ENCODE peak calls at places on chromosomes 6 and 20, in four cellular contexts. L, K, O and V are unnamed samples.

GRCh38 chr20:47020231-47020630 is 125.6 kb downstream of the EYA2 start:
- DNase-seq in L (no peak), K (no peak), O (peak), V (no peak)

GRCh38 chr6:139940741-139941712 is 566.6 kb upstream of the CITED2 start:
- DNase-seq in L (no peak), K (peak), O (peak), V (no peak)

GRCh38 chr6:14252271-14252850 is 134.8 kb downstream of the CD83 start:
- DNase-seq in L (no peak), K (no peak), O (no peak), V (no peak)

GRCh38 chr6:125363360-125364121 is 61.8 kb upstream of the HDDC2 start:
- DNase-seq in L (no peak), K (peak), O (peak), V (peak)

GRCh38 chr6:7262037-7262461 is 51.0 kb downstream of the SSR1 start:
- DNase-seq in L (no peak), K (no peak), O (no peak), V (no peak)

GRCh38 chr6:156658186-156658585 is 119.0 kb upstream of the ARID1B start:
- DNase-seq in L (peak), K (peak), O (peak), V (peak)

GRCh38 chr6:32110632-32111031 is 1.5 kb upstream of the TNXB start:
- DNase-seq in L (no peak), K (no peak), O (no peak), V (no peak)

GRCh38 chr20:10639051-10639761 is 34.6 kb downstream of the JAG1 start:
- DNase-seq in L (no peak), K (no peak), O (peak), V (no peak)

GRCh38 chr6:106608080-106608668 is 21.1 kb downstream of the RTN4IP1 start:
- DNase-seq in L (peak), K (peak), O (peak), V (peak)

GRCh38 chr6:73030257-73030656 is 195.0 kb downstream of the KHDC1L start:
- DNase-seq in L (no peak), K (no peak), O (no peak), V (no peak)

GRCh38 chr6:40604082-40604481 is 16.9 kb upstream of the LRFN2 start:
- DNase-seq in L (no peak), K (no peak), O (no peak), V (no peak)

GRCh38 chr6:64945450-64945849 is 761.6 kb downstream of the EYS start:
- DNase-seq in L (no peak), K (no peak), O (no peak), V (no peak)

GRCh38 chr6:3139090-3139903 is 18.0 kb downstream of the TUBB2A start:
- DNase-seq in L (peak), K (peak), O (peak), V (peak)

GRCh38 chr20:55174172-55174571 is 698.8 kb downstream of the DOK5 start:
- DNase-seq in L (no peak), K (no peak), O (no peak), V (no peak)

GRCh38 chr20:51567622-51568021 is 25.1 kb upstream of the NFATC2 start:
- DNase-seq in L (no peak), K (no peak), O (no peak), V (no peak)

GRCh38 chr6:3311798-3312197 is 53.1 kb downstream of the PSMG4 start:
- DNase-seq in L (no peak), K (no peak), O (no peak), V (no peak)

GRCh38 chr20:10992776-10993175 is 319.0 kb upstream of the JAG1 start:
- DNase-seq in L (no peak), K (peak), O (peak), V (peak)

GRCh38 chr20:34938466-34939163 is 17.0 kb downstream of the GSS start:
- DNase-seq in L (peak), K (no peak), O (no peak), V (no peak)

GRCh38 chr20:1871807-1872455 is 23.3 kb upstream of the SIRPA start:
- DNase-seq in L (no peak), K (no peak), O (no peak), V (no peak)

GRCh38 chr6:138161434-138162103 is at the start of gene ARFGEF3:
- DNase-seq in L (peak), K (no peak), O (no peak), V (peak)

GRCh38 chr6:168514216-168514615 is 73.2 kb downstream of the SMOC2 start:
- DNase-seq in L (no peak), K (peak), O (no peak), V (peak)

GRCh38 chr6:130674604-130675003 is 152.6 kb upstream of the SMLR1 start:
- DNase-seq in L (no peak), K (peak), O (peak), V (peak)

GRCh38 chr20:9617940-9618339 is 103.5 kb downstream of the LAMP5 start:
- DNase-seq in L (peak), K (peak), O (peak), V (peak)

GRCh38 chr6:43127180-43127579 is 43.9 kb upstream of the SRF start:
- DNase-seq in L (no peak), K (no peak), O (no peak), V (no peak)

GRCh38 chr6:16258709-16259075 is 20.3 kb downstream of the GMPR start:
- DNase-seq in L (no peak), K (no peak), O (no peak), V (no peak)

GRCh38 chr6:33428219-33428890 is 8.5 kb downstream of the SYNGAP1 start:
- DNase-seq in L (no peak), K (peak), O (no peak), V (peak)

GRCh38 chr6:66772785-66773184 is 1065.8 kb upstream of the EYS start:
- DNase-seq in L (no peak), K (peak), O (peak), V (peak)

GRCh38 chr20:3471397-3472021 is 691 bp downstream of the ATRN start:
- DNase-seq in L (no peak), K (no peak), O (no peak), V (no peak)

GRCh38 chr20:25006431-25007167 is 14.0 kb upstream of the APMAP start:
- DNase-seq in L (no peak), K (no peak), O (no peak), V (no peak)

GRCh38 chr20:25007491-25008305 is 15.1 kb upstream of the APMAP start:
- DNase-seq in L (no peak), K (no peak), O (no peak), V (no peak)

GRCh38 chr20:25011261-25011660 is 18.7 kb upstream of the APMAP start:
- DNase-seq in L (no peak), K (no peak), O (no peak), V (no peak)

GRCh38 chr20:25009218-25010145 is 16.9 kb upstream of the APMAP start:
- DNase-seq in L (no peak), K (no peak), O (no peak), V (no peak)

DNA sequence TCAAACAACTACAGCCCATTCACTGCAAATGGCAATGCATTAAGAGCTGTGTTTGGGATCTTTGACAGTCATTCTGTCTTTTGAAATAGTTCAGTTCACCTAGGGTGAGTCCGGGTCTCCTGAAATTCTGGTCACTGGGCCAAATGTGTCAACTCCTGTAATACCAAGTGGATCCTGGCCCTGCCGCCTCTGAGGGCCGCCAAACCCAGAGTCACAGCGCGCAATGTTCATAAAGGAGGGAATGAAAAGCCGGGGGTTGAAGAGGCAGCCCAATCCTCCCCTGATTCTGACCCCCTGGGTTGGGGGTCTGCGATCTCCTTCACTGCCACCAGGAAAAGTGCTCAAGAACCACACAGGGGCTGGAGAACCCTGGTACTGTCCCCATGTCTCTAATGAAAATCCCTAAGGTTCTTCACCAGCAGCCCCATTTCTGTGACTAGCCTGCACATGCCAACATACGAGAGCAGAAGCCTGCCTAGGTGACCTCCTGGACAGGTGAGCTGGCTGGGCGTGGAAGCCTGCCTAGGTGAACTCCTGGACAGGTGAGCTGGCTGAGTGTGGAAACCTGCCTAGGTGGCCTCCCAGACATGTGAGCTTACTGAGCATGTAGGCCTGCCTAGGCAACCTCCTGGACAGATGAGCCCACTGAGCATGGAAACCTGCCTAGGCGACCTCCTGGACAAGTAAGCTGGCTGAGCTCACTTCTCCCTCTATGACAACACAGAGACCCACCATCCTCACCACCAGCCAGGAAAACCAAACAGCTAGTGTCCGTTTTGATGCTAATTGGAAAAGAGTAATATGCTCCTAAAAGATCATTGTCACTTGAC is 16.1 kb upstream of the APMAP start:
- DNase-seq in L (no peak), K (no peak), O (no peak), V (no peak)
- H3K4me3 ChIP-seq in L (no peak), K (no peak), O (no peak), V (no peak)

DNA sequence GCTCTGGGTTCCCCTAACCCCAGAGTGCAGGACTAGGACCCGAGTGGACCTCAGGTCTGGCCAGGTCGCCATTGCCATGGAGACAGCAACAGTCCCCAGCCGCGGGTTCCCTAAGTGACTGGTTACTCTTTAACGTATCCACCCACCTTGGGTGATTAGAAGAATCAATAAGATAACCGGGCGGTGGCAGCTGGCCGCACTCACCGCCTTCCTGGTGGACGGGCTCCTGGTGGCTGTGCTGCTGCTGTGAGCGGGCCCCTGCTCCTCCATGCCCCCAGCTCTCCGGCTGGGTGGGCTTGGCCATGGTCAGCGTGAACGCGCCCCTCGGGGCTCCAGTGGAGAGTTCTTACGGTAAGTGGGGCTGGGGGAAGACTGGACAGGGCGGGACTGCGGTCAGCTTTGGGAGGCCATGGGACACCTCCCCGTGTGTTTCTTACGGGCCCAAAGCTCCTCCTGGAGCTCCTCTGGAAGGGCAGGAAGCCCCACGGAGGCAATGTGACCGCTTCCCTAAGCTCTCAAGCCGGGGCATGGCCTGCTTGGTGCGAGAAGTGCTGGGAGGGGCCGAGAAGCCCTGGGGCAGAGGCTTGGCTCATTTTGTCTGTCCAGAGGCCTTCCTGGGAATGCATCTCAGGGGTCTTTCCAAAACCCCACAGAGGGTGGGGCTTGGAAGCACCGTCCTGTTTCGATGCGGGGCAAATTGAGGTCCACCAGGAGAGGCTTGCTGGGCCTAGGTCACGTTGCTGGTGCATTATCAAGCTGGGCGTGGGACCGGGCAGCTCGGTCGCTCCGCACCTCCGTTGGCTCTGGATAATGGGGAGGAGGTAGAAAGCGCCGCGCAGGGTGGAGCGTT is at the start of gene HNF4A:
- DNase-seq in L (no peak), K (no peak), O (no peak), V (no peak)
- TF ChIP-seq CTCF in L (no peak), K (no peak), O (no peak), V (no peak)

DNA sequence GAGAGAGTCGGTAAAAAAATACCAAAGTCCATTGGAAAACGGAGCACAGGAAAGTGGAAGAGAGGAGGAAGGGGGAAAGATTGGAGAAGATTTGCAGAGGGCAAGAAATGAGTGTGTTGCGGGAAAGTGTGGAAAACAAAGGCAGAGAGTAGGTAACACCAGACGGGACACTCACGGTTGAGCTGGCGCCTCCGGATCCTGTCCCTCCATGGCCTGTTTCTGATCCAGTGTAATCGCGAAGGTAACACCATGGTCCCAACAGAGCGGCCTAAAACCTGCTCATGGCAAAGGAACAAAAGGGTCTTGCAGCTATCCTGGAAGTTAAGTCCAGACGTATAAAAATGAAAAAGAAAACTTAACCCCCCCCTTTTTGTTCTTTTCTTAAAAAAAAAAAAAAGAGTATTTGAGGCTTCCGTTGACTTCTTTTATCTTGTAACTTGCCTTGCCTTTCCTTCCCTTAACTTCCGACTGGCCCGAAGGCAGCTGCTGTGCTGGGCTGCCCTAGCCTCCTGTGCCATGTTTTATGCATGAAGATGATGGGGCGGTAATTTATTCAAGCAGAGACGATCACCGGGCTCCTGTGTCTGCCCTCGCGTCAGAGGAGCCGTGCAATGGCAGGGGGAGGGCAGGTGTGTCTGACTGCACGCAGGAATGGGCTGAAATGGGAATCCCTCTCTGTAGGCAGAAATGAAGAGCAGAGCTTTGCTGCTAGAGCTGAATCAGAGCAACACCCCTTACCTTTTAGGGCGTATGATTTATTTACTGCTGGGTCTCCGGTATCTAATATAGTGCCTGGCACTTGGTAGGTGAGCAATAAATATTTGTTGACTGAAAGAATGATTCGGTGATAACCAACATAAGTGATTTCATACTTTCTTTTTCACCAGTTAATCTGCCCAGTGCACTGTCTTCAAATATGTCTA is 106.2 kb upstream of the RIPOR2 start:
- DNase-seq in L (no peak), K (no peak), O (no peak), V (no peak)
- H3K4me3 ChIP-seq in L (no peak), K (no peak), O (no peak), V (no peak)

GRCh38 chr20:62852196-62852595 is 9.4 kb downstream of the TCFL5 start:
- DNase-seq in L (no peak), K (no peak), O (no peak), V (no peak)
- TF ChIP-seq CTCF in L (no peak), K (no peak), O (no peak), V (no peak)